ENCODE peak calls at places on chromosomes 6 and 20, in eight cellular contexts. One of them, this sample, is unnamed.

GRCh38 chr6:146041282-146041681 is 12.4 kb downstream of the GRM1 start:
- DNase-seq in H4: no peak
- DNase-seq in left ventricle myocardium superior: no peak
- DNase-seq in NCI-H460: peak
- DNase-seq in HEK293T: peak
- DNase-seq in uterus: no peak
- DNase-seq in pancreas: no peak
- DNase-seq in activated naive CD4-positive, alpha-beta T cell treated with anti-CD3 and anti-CD28 coated beads, Interleukin-2, amount 50 U/mL, for 72 hours: no peak
- DNase-seq in this sample: peak

GRCh38 chr20:32585011-32585518 is at the start of gene NOL4L:
- DNase-seq in H4: no peak
- DNase-seq in left ventricle myocardium superior: peak
- DNase-seq in NCI-H460: no peak
- DNase-seq in HEK293T: peak
- DNase-seq in uterus: peak
- DNase-seq in pancreas: no peak
- DNase-seq in activated naive CD4-positive, alpha-beta T cell treated with anti-CD3 and anti-CD28 coated beads, Interleukin-2, amount 50 U/mL, for 72 hours: peak
- DNase-seq in this sample: peak

GRCh38 chr6:5996701-5997419 is 9.9 kb downstream of the NRN1 start:
- DNase-seq in H4: peak
- DNase-seq in left ventricle myocardium superior: peak
- DNase-seq in NCI-H460: no peak
- DNase-seq in HEK293T: peak
- DNase-seq in uterus: no peak
- DNase-seq in pancreas: no peak
- DNase-seq in activated naive CD4-positive, alpha-beta T cell treated with anti-CD3 and anti-CD28 coated beads, Interleukin-2, amount 50 U/mL, for 72 hours: no peak
- DNase-seq in this sample: peak

GRCh38 chr6:31559958-31560696 is 12.0 kb upstream of the LTA start:
- DNase-seq in H4: no peak
- DNase-seq in left ventricle myocardium superior: peak
- DNase-seq in NCI-H460: no peak
- DNase-seq in HEK293T: no peak
- DNase-seq in uterus: no peak
- DNase-seq in pancreas: no peak
- DNase-seq in activated naive CD4-positive, alpha-beta T cell treated with anti-CD3 and anti-CD28 coated beads, Interleukin-2, amount 50 U/mL, for 72 hours: peak
- DNase-seq in this sample: peak

GRCh38 chr6:36692861-36693702 is 4.5 kb upstream of the RAB44 start:
- DNase-seq in H4: no peak
- DNase-seq in left ventricle myocardium superior: peak
- DNase-seq in NCI-H460: no peak
- DNase-seq in HEK293T: no peak
- DNase-seq in uterus: no peak
- DNase-seq in pancreas: peak
- DNase-seq in activated naive CD4-positive, alpha-beta T cell treated with anti-CD3 and anti-CD28 coated beads, Interleukin-2, amount 50 U/mL, for 72 hours: no peak
- DNase-seq in this sample: no peak

GRCh38 chr6:54282186-54282585 is 26.1 kb upstream of the TINAG start:
- DNase-seq in H4: peak
- DNase-seq in left ventricle myocardium superior: no peak
- DNase-seq in NCI-H460: no peak
- DNase-seq in HEK293T: no peak
- DNase-seq in uterus: no peak
- DNase-seq in pancreas: no peak
- DNase-seq in activated naive CD4-positive, alpha-beta T cell treated with anti-CD3 and anti-CD28 coated beads, Interleukin-2, amount 50 U/mL, for 72 hours: no peak
- DNase-seq in this sample: no peak

GRCh38 chr20:34515484-34516037 is 661 bp upstream of the DYNLRB1 start:
- DNase-seq in H4: peak
- DNase-seq in left ventricle myocardium superior: peak
- DNase-seq in NCI-H460: no peak
- DNase-seq in HEK293T: peak
- DNase-seq in uterus: peak
- DNase-seq in pancreas: peak
- DNase-seq in activated naive CD4-positive, alpha-beta T cell treated with anti-CD3 and anti-CD28 coated beads, Interleukin-2, amount 50 U/mL, for 72 hours: peak
- DNase-seq in this sample: peak

GRCh38 chr20:63708301-63709148 is 686 bp downstream of the ZGPAT start:
- DNase-seq in H4: no peak
- DNase-seq in left ventricle myocardium superior: peak
- DNase-seq in NCI-H460: no peak
- DNase-seq in HEK293T: peak
- DNase-seq in uterus: peak
- DNase-seq in pancreas: peak
- DNase-seq in activated naive CD4-positive, alpha-beta T cell treated with anti-CD3 and anti-CD28 coated beads, Interleukin-2, amount 50 U/mL, for 72 hours: peak
- DNase-seq in this sample: peak

GRCh38 chr6:13767121-13767794 is 47.1 kb downstream of the MCUR1 start:
- DNase-seq in H4: no peak
- DNase-seq in left ventricle myocardium superior: peak
- DNase-seq in NCI-H460: no peak
- DNase-seq in HEK293T: no peak
- DNase-seq in uterus: peak
- DNase-seq in pancreas: no peak
- DNase-seq in activated naive CD4-positive, alpha-beta T cell treated with anti-CD3 and anti-CD28 coated beads, Interleukin-2, amount 50 U/mL, for 72 hours: no peak
- DNase-seq in this sample: no peak

GRCh38 chr6:141359953-141360352 is 772.8 kb upstream of the GJE1 start:
- DNase-seq in H4: no peak
- DNase-seq in left ventricle myocardium superior: no peak
- DNase-seq in NCI-H460: no peak
- DNase-seq in HEK293T: no peak
- DNase-seq in uterus: peak
- DNase-seq in pancreas: no peak
- DNase-seq in activated naive CD4-positive, alpha-beta T cell treated with anti-CD3 and anti-CD28 coated beads, Interleukin-2, amount 50 U/mL, for 72 hours: no peak
- DNase-seq in this sample: no peak

This sample was measured in SW480.